ENCODE peak calls at places on chromosomes 16 and 17, in four cellular contexts. G, C, S and N are unnamed samples.

GRCh38 chr16:66248096-66248495 is 118.4 kb upstream of the CDH5 start:
- DNase-seq in G (no peak), C (no peak), S (no peak), N (no peak)

GRCh38 chr16:23362460-23363317 is 60.6 kb downstream of the SCNN1B start:
- DNase-seq in G (no peak), C (no peak), S (no peak), N (no peak)

GRCh38 chr17:63549289-63549945 is 860 bp upstream of the DCAF7 start:
- DNase-seq in G (no peak), C (no peak), S (no peak), N (no peak)

GRCh38 chr17:17712268-17712924 is 31.1 kb downstream of the RAI1 start:
- DNase-seq in G (no peak), C (peak), S (no peak), N (no peak)

GRCh38 chr17:2745317-2746037 is 4.0 kb downstream of the CCDC92B start:
- DNase-seq in G (no peak), C (no peak), S (no peak), N (no peak)

GRCh38 chr17:68868708-68869107 is 86.5 kb downstream of the ABCA8 start:
- DNase-seq in G (no peak), C (no peak), S (no peak), N (no peak)

GRCh38 chr16:50398336-50398735 is 29.5 kb upstream of the BRD7 start:
- DNase-seq in G (no peak), C (no peak), S (no peak), N (no peak)

GRCh38 chr17:18314059-18314730 is 599 bp downstream of the TOP3A start:
- DNase-seq in G (no peak), C (no peak), S (no peak), N (no peak)

GRCh38 chr16:12214509-12214908 is 238.0 kb downstream of the SNX29 start:
- DNase-seq in G (no peak), C (no peak), S (no peak), N (no peak)

GRCh38 chr16:83917152-83918120 is 18.5 kb downstream of the MLYCD start:
- DNase-seq in G (no peak), C (no peak), S (no peak), N (no peak)

GRCh38 chr16:1763521-1764511 is 7.5 kb downstream of the NME3 start:
- DNase-seq in G (no peak), C (no peak), S (peak), N (peak)

GRCh38 chr17:61611323-61611722 is 20.3 kb upstream of the NACA2 start:
- DNase-seq in G (no peak), C (no peak), S (no peak), N (no peak)

GRCh38 chr16:56781565-56781964 is 51.6 kb downstream of the NUP93 start:
- DNase-seq in G (no peak), C (no peak), S (no peak), N (no peak)

GRCh38 chr16:49496656-49497055 is 123.1 kb downstream of the C16orf78 start:
- DNase-seq in G (no peak), C (no peak), S (no peak), N (no peak)

DNA sequence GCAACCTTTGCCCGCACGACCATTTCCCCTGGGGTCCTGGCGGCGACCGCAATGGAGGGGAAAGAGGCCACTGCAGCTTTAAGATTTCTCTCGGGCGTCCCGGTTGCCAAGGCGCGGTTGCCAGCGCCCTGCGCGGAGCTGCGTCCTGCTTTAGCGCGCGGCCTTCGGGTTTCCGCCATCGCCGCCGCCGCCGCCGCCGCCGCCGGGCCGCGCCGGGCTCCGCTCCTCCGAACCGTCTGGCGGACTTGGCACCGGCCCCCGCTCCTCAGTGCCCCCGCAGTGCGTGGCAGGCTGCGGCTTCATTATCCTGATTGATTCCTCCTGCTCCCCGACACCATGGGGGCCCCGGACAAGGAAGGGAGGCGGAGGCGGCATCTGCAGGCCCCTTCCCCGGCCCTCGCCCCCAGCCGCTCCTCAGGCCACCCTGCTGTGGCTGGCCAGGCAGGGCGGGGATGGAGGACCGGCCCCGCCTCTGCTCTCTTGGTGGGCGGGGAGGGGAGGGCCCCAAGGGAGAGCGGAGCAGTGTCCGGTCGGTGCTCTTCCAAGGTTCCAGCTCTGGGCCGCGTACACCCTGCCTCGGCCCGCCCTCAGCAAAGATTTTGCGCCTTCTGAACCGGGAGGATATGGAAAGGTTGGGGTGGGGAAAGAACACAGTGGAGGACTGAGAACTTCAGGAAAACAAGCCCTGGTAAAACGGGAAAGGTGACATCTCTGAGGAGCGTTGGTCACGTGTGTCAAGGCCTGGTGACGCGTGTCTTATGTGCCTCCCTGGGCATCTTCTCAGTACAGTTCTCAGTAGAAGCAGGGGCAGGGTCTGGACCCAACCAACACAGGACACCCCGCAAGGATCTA is 34.0 kb downstream of the NEUROD2 start:
- DNase-seq in G (peak), C (no peak), S (peak), N (peak)
- TF ChIP-seq ATF2 in G (no peak), C (no peak), S (no peak), N (no peak)

GRCh38 chr16:68744744-68745280 is 7.7 kb downstream of the CDH1 start:
- DNase-seq in G (peak), C (no peak), S (no peak), N (peak)

GRCh38 chr16:68749424-68749823 is 12.3 kb downstream of the CDH1 start:
- DNase-seq in G (peak), C (no peak), S (no peak), N (no peak)

GRCh38 chr16:68743664-68744063 is 6.6 kb downstream of the CDH1 start:
- DNase-seq in G (no peak), C (no peak), S (no peak), N (no peak)

GRCh38 chr16:68750243-68750642 is 13.2 kb downstream of the CDH1 start:
- DNase-seq in G (no peak), C (no peak), S (no peak), N (no peak)

DNA sequence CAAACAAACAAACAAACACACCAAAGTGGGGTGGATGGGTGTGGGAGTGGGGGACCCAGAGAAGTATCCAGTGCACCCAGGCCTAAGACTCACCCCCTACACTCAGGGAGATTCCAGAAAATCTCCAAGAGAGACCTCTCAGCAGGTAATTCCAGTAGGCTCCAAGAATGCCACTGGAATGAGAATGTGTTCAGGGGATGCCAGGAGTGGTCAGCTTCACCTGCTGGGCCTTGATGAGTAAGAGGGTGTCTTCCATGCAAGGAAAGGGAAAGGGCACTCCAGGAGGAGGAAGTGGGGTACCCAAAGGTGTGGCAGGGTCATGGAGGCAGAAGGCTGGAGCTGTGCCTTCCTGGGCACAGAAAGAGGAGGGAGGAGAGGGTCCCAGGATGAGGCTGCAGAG is 9.9 kb downstream of the CDH1 start:
- DNase-seq in G (no peak), C (no peak), S (no peak), N (no peak)
- H3K27ac ChIP-seq in G (no peak), C (no peak), S (no peak), N (no peak)

DNA sequence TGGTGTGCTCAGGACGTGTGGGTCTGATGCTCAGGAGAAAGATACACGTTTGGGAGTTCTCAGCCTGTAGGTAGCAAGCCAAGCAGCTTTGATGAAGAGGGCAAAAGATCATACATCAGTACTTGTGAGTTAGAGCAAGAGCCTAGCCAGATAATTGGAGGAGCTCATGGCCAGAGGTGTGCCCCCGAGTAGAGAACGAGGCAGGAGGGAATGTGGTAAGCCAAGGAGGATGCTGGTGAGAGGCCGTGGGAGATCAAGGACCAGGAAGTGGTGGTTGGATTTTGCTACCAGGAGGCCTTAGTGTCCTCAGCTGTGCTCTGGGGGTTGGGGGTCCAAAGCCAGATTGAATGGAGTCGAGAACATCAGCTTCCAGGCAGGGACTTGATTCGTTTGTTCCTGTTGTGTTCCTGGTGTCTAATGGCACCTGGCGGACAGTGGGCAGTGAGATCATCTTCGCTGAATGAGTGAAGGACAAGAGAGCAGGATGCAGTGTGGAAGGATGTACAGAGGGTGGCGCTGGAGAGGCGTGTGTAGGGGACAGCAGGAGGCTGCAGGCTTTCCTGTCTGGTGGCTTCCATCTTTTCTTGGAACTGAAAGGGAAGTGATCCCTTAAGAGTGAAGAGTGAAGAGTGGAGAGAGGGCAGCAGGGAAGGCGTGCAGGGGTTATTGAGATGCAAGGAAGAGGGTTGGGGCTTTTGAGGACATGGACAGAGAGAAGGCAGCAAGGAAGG is 11.6 kb downstream of the FBXL19 start:
- DNase-seq in G (peak), C (no peak), S (peak), N (peak)
- TF ChIP-seq ATF2 in G (no peak), C (no peak), S (no peak), N (peak)

GRCh38 chr16:8391219-8391757 is 199.0 kb downstream of the TMEM114 start:
- DNase-seq in G (peak), C (no peak), S (no peak), N (no peak)
- H3K27ac ChIP-seq in G (no peak), C (no peak), S (no peak), N (no peak)

GRCh38 chr17:48494335-48494734 is 36.5 kb downstream of the HOXB1 start:
- DNase-seq in G (no peak), C (no peak), S (no peak), N (no peak)
- TF ChIP-seq ATF2 in G (no peak), C (no peak), S (no peak), N (no peak)

GRCh38 chr17:7263801-7264078 is 1.5 kb upstream of the CLDN7 start:
- DNase-seq in G (no peak), C (no peak), S (no peak), N (no peak)
- H3K27ac ChIP-seq in G (peak), C (no peak), S (peak), N (no peak)

DNA sequence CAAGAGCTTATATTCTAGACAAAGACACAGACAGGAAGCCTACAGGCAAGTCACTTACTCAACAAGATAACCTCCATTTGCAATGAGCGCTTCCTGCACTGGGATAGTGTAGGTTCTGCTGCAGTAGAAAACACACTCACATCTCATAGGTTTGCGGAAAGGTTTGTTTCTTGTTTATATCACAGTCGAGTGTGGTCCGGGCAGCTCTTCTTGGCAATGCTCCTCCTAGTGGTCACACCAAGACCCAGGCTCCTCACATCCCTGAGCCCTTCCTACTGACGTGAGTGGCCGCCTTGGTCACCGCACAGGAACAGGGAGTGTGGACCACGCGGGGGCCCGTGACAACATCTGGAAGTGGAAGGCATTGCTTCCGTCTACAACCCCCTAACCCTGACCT is 48.0 kb upstream of the RBFOX3 start:
- DNase-seq in G (peak), C (no peak), S (peak), N (peak)
- TF ChIP-seq ATF2 in G (no peak), C (no peak), S (no peak), N (no peak)